ENCODE peak calls at places on chromosomes 6 and 20, in six cellular contexts. One of them, this sample, is unnamed.

GRCh38 chr6:30883743-30884520 is at the start of gene DDR1:
- DNase-seq in putamen: peak
- DNase-seq in KBM-7: no peak
- DNase-seq in GM10248: peak
- DNase-seq in progenitor cell of endocrine pancreas: peak
- DNase-seq in iris pigment epithelial cell: peak
- DNase-seq in this sample: no peak

GRCh38 chr6:45196121-45196520 is 132.0 kb upstream of the RUNX2 start:
- DNase-seq in iris pigment epithelial cell: no peak
- DNase-seq in GM10248: no peak
- DNase-seq in KBM-7: no peak
- DNase-seq in putamen: no peak
- DNase-seq in progenitor cell of endocrine pancreas: no peak
- DNase-seq in this sample: no peak

GRCh38 chr20:6008254-6008653 is 45.6 kb downstream of the LRRN4 start:
- DNase-seq in progenitor cell of endocrine pancreas: no peak
- DNase-seq in iris pigment epithelial cell: peak
- DNase-seq in putamen: peak
- DNase-seq in GM10248: no peak
- DNase-seq in KBM-7: peak
- DNase-seq in this sample: peak

GRCh38 chr20:24650091-24650490 is 180.7 kb downstream of the SYNDIG1 start:
- DNase-seq in progenitor cell of endocrine pancreas: no peak
- DNase-seq in putamen: peak
- DNase-seq in KBM-7: no peak
- DNase-seq in GM10248: no peak
- DNase-seq in iris pigment epithelial cell: no peak
- DNase-seq in this sample: no peak

GRCh38 chr20:11118802-11119380 is 445.1 kb upstream of the JAG1 start:
- DNase-seq in progenitor cell of endocrine pancreas: no peak
- DNase-seq in GM10248: no peak
- DNase-seq in putamen: no peak
- DNase-seq in KBM-7: no peak
- DNase-seq in iris pigment epithelial cell: peak
- DNase-seq in this sample: no peak

GRCh38 chr6:113359155-113360140 is 497.7 kb upstream of the MARCKS start:
- DNase-seq in GM10248: no peak
- DNase-seq in KBM-7: no peak
- DNase-seq in progenitor cell of endocrine pancreas: no peak
- DNase-seq in putamen: no peak
- DNase-seq in iris pigment epithelial cell: peak
- DNase-seq in this sample: no peak

GRCh38 chr6:44367686-44368085 is 19.8 kb upstream of the CDC5L start:
- DNase-seq in putamen: no peak
- DNase-seq in KBM-7: no peak
- DNase-seq in GM10248: no peak
- DNase-seq in progenitor cell of endocrine pancreas: no peak
- DNase-seq in iris pigment epithelial cell: peak
- DNase-seq in this sample: no peak

GRCh38 chr6:140320799-140321099 is 946.3 kb upstream of the CITED2 start:
- DNase-seq in KBM-7: no peak
- DNase-seq in progenitor cell of endocrine pancreas: no peak
- DNase-seq in GM10248: no peak
- DNase-seq in iris pigment epithelial cell: no peak
- DNase-seq in putamen: no peak
- DNase-seq in this sample: no peak

GRCh38 chr6:168609026-168609685 is 168.2 kb downstream of the SMOC2 start:
- DNase-seq in iris pigment epithelial cell: no peak
- DNase-seq in putamen: no peak
- DNase-seq in progenitor cell of endocrine pancreas: no peak
- DNase-seq in KBM-7: no peak
- DNase-seq in GM10248: no peak
- DNase-seq in this sample: no peak

GRCh38 chr6:126127662-126128061 is 141.3 kb downstream of the TRMT11 start:
- DNase-seq in KBM-7: no peak
- DNase-seq in putamen: no peak
- DNase-seq in iris pigment epithelial cell: no peak
- DNase-seq in progenitor cell of endocrine pancreas: no peak
- DNase-seq in GM10248: no peak
- DNase-seq in this sample: no peak

GRCh38 chr6:130600880-130601341 is 226.3 kb upstream of the SMLR1 start:
- DNase-seq in KBM-7: no peak
- DNase-seq in GM10248: no peak
- DNase-seq in iris pigment epithelial cell: peak
- DNase-seq in progenitor cell of endocrine pancreas: no peak
- DNase-seq in putamen: no peak
- DNase-seq in this sample: no peak

GRCh38 chr6:41639556-41640371 is 1.5 kb downstream of the MDFI start:
- DNase-seq in KBM-7: no peak
- DNase-seq in putamen: no peak
- DNase-seq in progenitor cell of endocrine pancreas: no peak
- DNase-seq in GM10248: no peak
- DNase-seq in iris pigment epithelial cell: peak
- DNase-seq in this sample: no peak

This sample was measured in NCI-H460.